ENCODE peak calls at places on chromosomes 4 and X, in eight cellular contexts. W is NCI-H1694 treated with DMSO at 0.1 percent for 48 hours; U is mesenchymal stem cell; Y is fibroblast of the aortic adventitia; H is brain microvascular endothelial cell; O is activated T-cell treated with anti-CD3 and anti-CD28 coated beads, Interleukin-2, amount 50 U/mL, for 1 hour; L is aorta; J is Panc1. E is an unnamed sample.

GRCh38 chr4:70711599-70711998 is 10.2 kb upstream of the RUFY3 start:
- DNase-seq in U (no peak), L (no peak), Y (no peak), J (no peak), O (no peak), W (no peak), H (no peak), E (no peak)

GRCh38 chr4:3407930-3408792 is 33.6 kb upstream of the HGFAC start:
- DNase-seq in U (no peak), O (no peak), L (peak; percentile 56), H (no peak), Y (no peak), J (no peak), W (no peak), E (no peak)

GRCh38 chrX:1851527-1851926 is 236.7 kb downstream of the ASMT start:
- DNase-seq in L (peak; percentile 10), W (no peak), U (no peak), H (peak; percentile 3), J (no peak), Y (no peak), O (no peak), E (no peak)

GRCh38 chr4:16669036-16669435 is 229.4 kb downstream of the LDB2 start:
- DNase-seq in O (no peak), U (no peak), J (no peak), L (no peak), W (no peak), H (no peak), Y (peak; percentile 79), E (peak; percentile 75)

GRCh38 chrX:15564981-15565579 is 35.7 kb downstream of the ACE2 start:
- DNase-seq in J (peak; percentile 8), U (peak; percentile 48), W (peak; percentile 37), L (peak; percentile 82), O (no peak), H (peak; percentile 48), Y (peak; percentile 84), E (peak; percentile 63)

GRCh38 chr4:107721436-107722090 is 1.5 kb upstream of the PAPSS1 start:
- DNase-seq in J (no peak), L (no peak), U (no peak), O (peak; percentile 62), H (no peak), Y (no peak), W (no peak), E (no peak)

GRCh38 chr4:88159137-88159725 is 792 bp upstream of the ABCG2 start:
- DNase-seq in J (no peak), W (no peak), H (no peak), Y (no peak), O (no peak), L (peak; percentile 78), U (no peak), E (no peak)

GRCh38 chrX:71103110-71103983 is 3.2 kb downstream of the CXorf65 start:
- DNase-seq in L (peak; percentile 50), J (no peak), O (peak; percentile 52), H (no peak), U (no peak), W (no peak), Y (no peak), E (no peak)

GRCh38 chr4:84878090-84878489 is 88.4 kb downstream of the WDFY3 start:
- DNase-seq in Y (peak; percentile 67), J (no peak), L (no peak), W (no peak), O (no peak), H (peak; percentile 69), U (peak; percentile 83), E (peak; percentile 82)

GRCh38 chrX:2390754-2391153 is 110.0 kb downstream of the DHRSX start:
- DNase-seq in U (no peak), J (no peak), L (no peak), O (no peak), Y (no peak), H (no peak), W (no peak), E (no peak)

GRCh38 chr4:61068745-61069144 is 131.4 kb upstream of the ADGRL3 start:
- DNase-seq in H (peak; percentile 22), W (no peak), O (no peak), L (no peak), Y (peak; percentile 52), U (peak; percentile 47), J (no peak), E (peak; percentile 4)

GRCh38 chr4:15995826-15996225 is 32.9 kb upstream of the FGFBP2 start:
- DNase-seq in H (no peak), W (no peak), L (no peak), U (no peak), Y (no peak), O (no peak), J (no peak), E (no peak)

GRCh38 chr4:3409571-3410091 is 32.1 kb upstream of the HGFAC start:
- DNase-seq in J (no peak), U (no peak), Y (no peak), O (no peak), W (no peak), L (peak; percentile 55), H (no peak), E (no peak)

GRCh38 chrX:80747832-80748231 is 61.8 kb downstream of the BRWD3 start:
- DNase-seq in O (no peak), W (no peak), L (no peak), J (no peak), Y (no peak), U (no peak), H (peak; percentile 10), E (no peak)

GRCh38 chr4:71162386-71162785 is 168.9 kb downstream of the DCK start:
- DNase-seq in U (no peak), L (no peak), Y (no peak), J (no peak), W (no peak), H (no peak), O (no peak), E (no peak)

GRCh38 chr4:26557164-26557563 is 26.7 kb upstream of the TBC1D19 start:
- DNase-seq in L (no peak), O (no peak), H (peak; percentile 68), U (no peak), W (no peak), J (no peak), Y (peak; percentile 94), E (no peak)

GRCh38 chr4:86493460-86493859 is 100.7 kb upstream of the PTPN13 start:
- DNase-seq in L (no peak), U (no peak), O (no peak), H (no peak), W (no peak), J (no peak), Y (peak; percentile 49), E (no peak)

GRCh38 chrX:150547511-150548115 is 20.8 kb upstream of the MTM1 start:
- DNase-seq in W (no peak), Y (peak; percentile 36), H (peak; percentile 4), U (peak; percentile 54), O (no peak), L (peak; percentile 91), J (no peak), E (peak; percentile 44)

GRCh38 chr4:120286813-120287212 is 220.2 kb upstream of the MAD2L1 start:
- DNase-seq in O (no peak), W (no peak), J (no peak), H (no peak), U (peak; percentile 0), Y (no peak), L (no peak), E (no peak)

GRCh38 chrX:106898462-106898861 is 4.7 kb downstream of the RIPPLY1 start:
- DNase-seq in L (no peak), O (no peak), Y (peak; percentile 59), J (no peak), W (peak; percentile 40), U (peak; percentile 67), H (peak; percentile 42), E (peak; percentile 69)

GRCh38 chr4:104942990-104943758 is 203.5 kb upstream of the TET2 start:
- DNase-seq in W (no peak), O (no peak), U (no peak), J (no peak), L (no peak), Y (peak; percentile 54), H (no peak), E (no peak)

GRCh38 chr4:164337219-164337944 is 416.5 kb upstream of the SMIM31 start:
- DNase-seq in H (no peak), Y (no peak), L (no peak), J (no peak), W (no peak), U (no peak), O (no peak), E (no peak)

GRCh38 chr4:41719417-41719816 is 29.1 kb downstream of the PHOX2B start:
- DNase-seq in Y (no peak), W (no peak), J (no peak), H (no peak), O (no peak), U (peak; percentile 5), L (no peak), E (peak; percentile 29)

GRCh38 chrX:8987672-8988250 is 46.2 kb downstream of the FAM9B start:
- DNase-seq in U (no peak), Y (no peak), O (peak; percentile 47), L (no peak), H (no peak), W (no peak), J (no peak), E (no peak)

GRCh38 chr4:158170691-158171455 is 2.0 kb downstream of the GASK1B start:
- DNase-seq in U (peak; percentile 44), W (no peak), O (no peak), H (no peak), Y (no peak), J (no peak), L (peak; percentile 93), E (peak; percentile 74)

GRCh38 chrX:41442824-41443560 is 4.2 kb upstream of the NYX start:
- DNase-seq in L (no peak), O (no peak), W (no peak), Y (no peak), J (no peak), H (no peak), U (no peak), E (no peak)

GRCh38 chrX:9555354-9555753 is 90.5 kb downstream of the TBL1X start:
- DNase-seq in W (no peak), U (no peak), H (no peak), O (no peak), Y (peak; percentile 8), L (no peak), J (no peak), E (no peak)

GRCh38 chrX:54786972-54787371 is 11.1 kb downstream of the ITIH6 start:
- DNase-seq in H (no peak), W (no peak), O (peak; percentile 48), J (no peak), Y (no peak), U (no peak), L (no peak), E (no peak)